ENCODE peak calls at places on chromosomes 3 and 15, in eight cellular contexts. J is stimulated activated CD4-positive, alpha-beta T cell treated with anti-CD3 and anti-CD28 coated beads, Interleukin-2, amount 100 ng/mL, for 48 hours; L is activated CD8-positive, alpha-beta memory T cell treated with anti-CD3 and anti-CD28 coated beads for 48 hours; V is amygdala; O is stimulated activated CD8-positive, alpha-beta memory T cell treated with anti-CD3 and anti-CD28 coated beads, Interleukin-15, amount 100 ng/mL, for 1 hour; C is effector CD4-positive, alpha-beta T cell; M is HTR-8/SVneo; T is HS-27A. Y is an unnamed sample.

GRCh38 chr3:106839576-106840280 is 537.5 kb upstream of the CCDC54 start:
- DNase-seq in J (no peak), L (no peak), T (no peak), C (no peak), V (no peak), M (no peak), O (no peak), Y (no peak)

GRCh38 chr3:7166460-7166859 is 305.5 kb downstream of the GRM7 start:
- DNase-seq in M (no peak), J (no peak), C (no peak), L (no peak), V (no peak), O (no peak), T (no peak), Y (no peak)

GRCh38 chr15:80953953-80954778 is 35.5 kb downstream of the MESD start:
- DNase-seq in L (no peak), C (no peak), V (no peak), M (no peak), O (no peak), T (no peak), J (no peak), Y (no peak)

GRCh38 chr3:45411081-45411480 is 22.7 kb downstream of the LARS2 start:
- DNase-seq in J (no peak), V (no peak), L (no peak), C (no peak), O (no peak), M (no peak), T (no peak), Y (no peak)

GRCh38 chr3:11570789-11571495 is 72.8 kb downstream of the VGLL4 start:
- DNase-seq in O (no peak), L (no peak), M (no peak), V (no peak), T (no peak), C (no peak), J (no peak), Y (no peak)

GRCh38 chr3:48820626-48821324 is 26.9 kb downstream of the PRKAR2A start:
- DNase-seq in M (no peak), C (no peak), L (no peak), V (no peak), O (no peak), T (no peak), J (no peak), Y (no peak)

GRCh38 chr3:48594431-48595049 is 589 bp downstream of the COL7A1 start:
- DNase-seq in M (no peak), V (no peak), C (no peak), T (no peak), O (no peak), L (no peak), J (no peak), Y (no peak)

GRCh38 chr3:62587169-62587568 is 213.8 kb upstream of the FEZF2 start:
- DNase-seq in O (no peak), T (no peak), J (no peak), M (no peak), V (no peak), L (no peak), C (no peak), Y (no peak)

GRCh38 chr3:66938338-66938963 is 59.7 kb upstream of the KBTBD8 start:
- DNase-seq in J (peak; percentile 5), L (no peak), O (peak; percentile 1), M (peak; percentile 40), V (peak; percentile 0), C (no peak), T (peak; percentile 30), Y (no peak)

GRCh38 chr3:133754973-133755828 is 9.0 kb downstream of the TF start:
- DNase-seq in J (no peak), T (no peak), M (no peak), O (no peak), C (no peak), L (no peak), V (no peak), Y (no peak)

GRCh38 chr15:69328739-69329138 is 30.0 kb downstream of the PAQR5 start:
- DNase-seq in V (no peak), C (no peak), O (no peak), J (no peak), M (no peak), T (no peak), L (no peak), Y (no peak)

GRCh38 chr15:60530168-60530567 is 51.2 kb upstream of the ICE2 start:
- DNase-seq in O (no peak), V (no peak), T (no peak), C (no peak), M (no peak), L (no peak), J (no peak), Y (no peak)

GRCh38 chr3:99875925-99876781 is 58.5 kb downstream of the CMSS1 start:
- DNase-seq in V (peak; percentile 60), C (peak; percentile 52), T (no peak), L (peak; percentile 27), M (peak; percentile 65), J (peak; percentile 56), O (peak; percentile 32), Y (peak; percentile 86)

GRCh38 chr3:5186089-5186853 is 1.2 kb upstream of the EDEM1 start:
- DNase-seq in O (no peak), J (no peak), L (no peak), V (no peak), M (no peak), C (no peak), T (no peak), Y (peak; percentile 14)

GRCh38 chr3:139285691-139286090 is 58.1 kb upstream of the MRPS22 start:
- DNase-seq in L (no peak), J (no peak), O (no peak), T (no peak), M (no peak), V (no peak), C (no peak), Y (no peak)

GRCh38 chr15:93372209-93372910 is 283.3 kb upstream of the RGMA start:
- DNase-seq in J (no peak), V (no peak), L (no peak), M (no peak), T (no peak), C (no peak), O (no peak), Y (no peak)

GRCh38 chr3:51621091-51621892 is 49.8 kb upstream of the TEX264 start:
- DNase-seq in J (no peak), M (no peak), V (no peak), C (no peak), T (no peak), O (no peak), L (no peak), Y (no peak)

GRCh38 chr3:158912621-158913020 is 110.8 kb downstream of the MFSD1 start:
- DNase-seq in J (no peak), L (no peak), C (no peak), O (no peak), T (no peak), V (no peak), M (no peak), Y (no peak)

GRCh38 chr3:30268288-30268687 is 338.1 kb upstream of the TGFBR2 start:
- DNase-seq in M (no peak), C (no peak), O (no peak), J (no peak), V (no peak), L (no peak), T (no peak), Y (no peak)

GRCh38 chr3:156948402-156949210 is 122.5 kb downstream of the LEKR1 start:
- DNase-seq in L (no peak), J (no peak), C (no peak), T (no peak), V (no peak), M (no peak), O (no peak), Y (no peak)

GRCh38 chr3:74605437-74605836 is 9.0 kb downstream of the CNTN3 start:
- DNase-seq in T (no peak), C (no peak), M (no peak), O (no peak), V (no peak), L (no peak), J (no peak), Y (no peak)

GRCh38 chr3:62445267-62445666 is 71.9 kb upstream of the FEZF2 start:
- DNase-seq in V (no peak), J (no peak), L (no peak), M (peak; percentile 5), T (no peak), O (no peak), C (no peak), Y (no peak)

GRCh38 chr15:40267670-40268069 is 15.2 kb downstream of the ANKRD63 start:
- DNase-seq in C (no peak), T (no peak), O (no peak), J (no peak), M (no peak), L (no peak), V (no peak), Y (no peak)

GRCh38 chr3:13145826-13146642 is 72.8 kb upstream of the IQSEC1 start:
- DNase-seq in T (no peak), J (no peak), M (no peak), C (no peak), L (no peak), V (no peak), O (no peak), Y (no peak)

GRCh38 chr15:69482686-69483256 is 30.2 kb downstream of the RPLP1 start:
- DNase-seq in V (no peak), J (no peak), M (no peak), T (no peak), C (no peak), O (no peak), L (no peak), Y (no peak)

GRCh38 chr3:125462722-125463299 is 57.2 kb downstream of the SNX4 start:
- DNase-seq in C (no peak), L (no peak), J (no peak), V (no peak), O (no peak), M (no peak), T (no peak), Y (no peak)

GRCh38 chr3:46923559-46924350 is 46.2 kb downstream of the PTH1R start:
- DNase-seq in O (no peak), M (no peak), T (no peak), J (peak; percentile 32), V (no peak), L (no peak), C (peak; percentile 14), Y (no peak)